ENCODE peak calls at places on chromosomes 2 and 18, in seven cellular contexts. One of them, this sample, is unnamed. For H3K36me3, the result is how much of the 10 kb centered on the place peaks cover.

GRCh38 chr2:95389256-95390119 is 13.0 kb upstream of the FAHD2A start:
- DNase-seq in MM.1S: peak
- DNase-seq in CD8-positive, alpha-beta T cell: no peak
- DNase-seq in tibial artery: peak
- DNase-seq in psoas muscle: peak
- DNase-seq in stomach: peak
- DNase-seq in esophagus squamous epithelium: no peak
- DNase-seq in this sample: peak

GRCh38 chr2:150191349-150191748 is 296.1 kb downstream of the RND3 start:
- DNase-seq in CD8-positive, alpha-beta T cell: no peak
- DNase-seq in tibial artery: no peak
- DNase-seq in stomach: no peak
- DNase-seq in esophagus squamous epithelium: no peak
- DNase-seq in MM.1S: no peak
- DNase-seq in psoas muscle: no peak
- DNase-seq in this sample: no peak

GRCh38 chr2:191150451-191151314 is at the start of gene STAT4:
- DNase-seq in tibial artery: no peak
- DNase-seq in esophagus squamous epithelium: peak
- DNase-seq in CD8-positive, alpha-beta T cell: peak
- DNase-seq in stomach: peak
- DNase-seq in psoas muscle: no peak
- DNase-seq in MM.1S: peak
- DNase-seq in this sample: no peak

GRCh38 chr18:60675801-60676200 is 303.2 kb upstream of the MC4R start:
- DNase-seq in stomach: peak
- DNase-seq in CD8-positive, alpha-beta T cell: no peak
- DNase-seq in esophagus squamous epithelium: no peak
- DNase-seq in MM.1S: no peak
- DNase-seq in tibial artery: no peak
- DNase-seq in psoas muscle: no peak
- DNase-seq in this sample: no peak

GRCh38 chr2:185291035-185291647 is 447.5 kb upstream of the FSIP2 start:
- DNase-seq in stomach: peak
- DNase-seq in tibial artery: no peak
- DNase-seq in psoas muscle: no peak
- DNase-seq in MM.1S: peak
- DNase-seq in CD8-positive, alpha-beta T cell: no peak
- DNase-seq in esophagus squamous epithelium: no peak
- DNase-seq in this sample: no peak

GRCh38 chr2:214096200-214096599 is 314.7 kb upstream of the VWC2L start:
- DNase-seq in psoas muscle: no peak
- DNase-seq in CD8-positive, alpha-beta T cell: no peak
- DNase-seq in esophagus squamous epithelium: no peak
- DNase-seq in tibial artery: no peak
- DNase-seq in stomach: no peak
- DNase-seq in MM.1S: no peak
- DNase-seq in this sample: no peak

GRCh38 chr2:19021100-19021476 is 337.3 kb downstream of the OSR1 start:
- DNase-seq in MM.1S: no peak
- DNase-seq in tibial artery: no peak
- DNase-seq in psoas muscle: no peak
- DNase-seq in esophagus squamous epithelium: no peak
- DNase-seq in stomach: no peak
- DNase-seq in CD8-positive, alpha-beta T cell: no peak
- DNase-seq in this sample: no peak

GRCh38 chr2:1809726-1810125 is 65.4 kb upstream of the PXDN start:
- DNase-seq in stomach: no peak
- DNase-seq in psoas muscle: no peak
- DNase-seq in MM.1S: no peak
- DNase-seq in tibial artery: no peak
- DNase-seq in esophagus squamous epithelium: no peak
- DNase-seq in CD8-positive, alpha-beta T cell: no peak
- DNase-seq in this sample: no peak

GRCh38 chr2:240277073-240277806 is 136.8 kb upstream of the OTOS start:
- DNase-seq in tibial artery: peak
- DNase-seq in stomach: peak
- DNase-seq in MM.1S: no peak
- DNase-seq in CD8-positive, alpha-beta T cell: no peak
- DNase-seq in esophagus squamous epithelium: no peak
- DNase-seq in psoas muscle: no peak
- DNase-seq in this sample: no peak

GRCh38 chr2:151053661-151053990 is 208.0 kb downstream of the RBM43 start:
- DNase-seq in tibial artery: no peak
- DNase-seq in psoas muscle: no peak
- DNase-seq in CD8-positive, alpha-beta T cell: no peak
- DNase-seq in stomach: no peak
- DNase-seq in esophagus squamous epithelium: no peak
- DNase-seq in MM.1S: no peak
- DNase-seq in this sample: no peak

GRCh38 chr2:191311627-191312026 is 66.4 kb downstream of the MYO1B start:
- DNase-seq in CD8-positive, alpha-beta T cell: no peak
- DNase-seq in tibial artery: no peak
- DNase-seq in esophagus squamous epithelium: no peak
- DNase-seq in psoas muscle: no peak
- DNase-seq in MM.1S: no peak
- DNase-seq in stomach: no peak
- DNase-seq in this sample: no peak

GRCh38 chr2:1628893-1629292 is 115.4 kb downstream of the PXDN start:
- DNase-seq in esophagus squamous epithelium: no peak
- DNase-seq in tibial artery: peak
- DNase-seq in MM.1S: no peak
- DNase-seq in stomach: peak
- DNase-seq in psoas muscle: no peak
- DNase-seq in CD8-positive, alpha-beta T cell: no peak
- DNase-seq in this sample: no peak

GRCh38 chr2:52659536-52659935 is 1108.1 kb upstream of the CHAC2 start:
- DNase-seq in stomach: no peak
- DNase-seq in MM.1S: no peak
- DNase-seq in psoas muscle: no peak
- DNase-seq in CD8-positive, alpha-beta T cell: no peak
- DNase-seq in esophagus squamous epithelium: no peak
- DNase-seq in tibial artery: no peak
- DNase-seq in this sample: no peak

GRCh38 chr2:188813846-188814245 is 160.3 kb upstream of the COL3A1 start:
- DNase-seq in CD8-positive, alpha-beta T cell: no peak
- DNase-seq in psoas muscle: no peak
- DNase-seq in esophagus squamous epithelium: no peak
- DNase-seq in tibial artery: no peak
- DNase-seq in stomach: no peak
- DNase-seq in MM.1S: no peak
- DNase-seq in this sample: no peak

GRCh38 chr18:61149786-61150185 is 183.4 kb upstream of the CDH20 start:
- DNase-seq in CD8-positive, alpha-beta T cell: no peak
- DNase-seq in MM.1S: no peak
- DNase-seq in tibial artery: no peak
- DNase-seq in stomach: no peak
- DNase-seq in esophagus squamous epithelium: no peak
- DNase-seq in psoas muscle: no peak
- DNase-seq in this sample: no peak

GRCh38 chr2:26940001-26940400 is 30.4 kb upstream of the MAPRE3 start:
- DNase-seq in tibial artery: no peak
- DNase-seq in esophagus squamous epithelium: no peak
- DNase-seq in psoas muscle: no peak
- DNase-seq in stomach: no peak
- DNase-seq in MM.1S: no peak
- DNase-seq in CD8-positive, alpha-beta T cell: no peak
- DNase-seq in this sample: no peak

GRCh38 chr2:169715379-169716228 is 18.0 kb upstream of the KLHL23 start:
- DNase-seq in stomach: peak
- DNase-seq in CD8-positive, alpha-beta T cell: no peak
- DNase-seq in tibial artery: no peak
- DNase-seq in psoas muscle: no peak
- DNase-seq in esophagus squamous epithelium: no peak
- DNase-seq in MM.1S: no peak
- DNase-seq in this sample: no peak

DNA sequence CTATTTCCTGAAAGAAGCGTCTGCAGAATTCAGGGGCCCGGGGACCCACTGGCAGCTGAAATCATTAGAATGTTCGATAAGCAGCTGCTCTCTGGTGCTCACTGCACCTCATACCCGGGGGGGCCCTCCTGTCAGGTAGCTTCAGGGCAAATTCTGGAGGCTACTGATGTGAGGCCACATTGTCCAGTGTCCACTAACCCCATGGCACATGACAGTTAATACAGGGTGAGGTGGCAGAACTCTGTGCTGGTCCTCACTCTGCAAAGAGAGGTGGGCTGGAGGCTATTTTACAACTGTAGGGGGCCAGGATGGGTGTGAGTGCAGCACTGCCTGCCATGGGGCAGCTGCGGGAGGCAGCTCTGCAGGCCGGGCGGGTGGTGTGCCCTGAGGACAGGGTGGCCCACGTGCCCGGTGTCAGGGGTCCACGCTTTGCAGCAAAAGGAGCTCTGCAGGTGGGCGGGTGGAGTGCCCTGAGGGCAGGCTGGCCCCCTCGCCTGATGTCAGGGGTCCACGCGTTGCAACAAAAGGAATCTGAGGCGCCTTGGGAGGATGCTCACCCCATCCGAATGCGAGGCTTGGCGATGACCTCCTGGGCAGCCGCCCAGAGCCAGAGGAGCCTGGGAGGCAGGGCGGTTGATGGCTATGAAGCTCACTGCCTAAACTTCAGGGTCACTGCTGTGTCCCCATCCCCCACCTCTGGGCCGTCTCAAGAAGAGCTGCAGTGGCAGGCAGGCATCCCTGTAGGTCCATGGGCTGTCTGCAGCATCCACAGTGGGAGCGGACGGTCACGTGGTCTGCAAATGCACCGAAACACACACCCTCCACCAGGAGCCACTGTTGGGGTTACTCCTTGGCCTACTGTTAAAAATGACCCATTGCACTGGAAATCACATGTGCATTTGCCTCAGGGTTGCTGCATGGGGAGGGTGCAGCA is 207.0 kb upstream of the SALL3 start:
- DNase-seq in tibial artery: no peak
- DNase-seq in esophagus squamous epithelium: no peak
- DNase-seq in psoas muscle: no peak
- DNase-seq in MM.1S: no peak
- DNase-seq in stomach: peak
- DNase-seq in CD8-positive, alpha-beta T cell: no peak
- DNase-seq in this sample: no peak
- TF ChIP-seq CTCF in tibial artery: no peak
- TF ChIP-seq CTCF in esophagus squamous epithelium: no peak
- TF ChIP-seq CTCF in psoas muscle: no peak
- TF ChIP-seq CTCF in MM.1S: no peak
- TF ChIP-seq CTCF in stomach: no peak
- TF ChIP-seq CTCF in CD8-positive, alpha-beta T cell: no peak
- TF ChIP-seq CTCF in this sample: no peak

GRCh38 chr18:51069885-51070284 is 39.9 kb downstream of the SMAD4 start:
- DNase-seq in psoas muscle: no peak
- DNase-seq in stomach: no peak
- DNase-seq in tibial artery: no peak
- DNase-seq in MM.1S: no peak
- DNase-seq in esophagus squamous epithelium: no peak
- DNase-seq in CD8-positive, alpha-beta T cell: no peak
- DNase-seq in this sample: no peak

GRCh38 chr18:51064256-51064655 is 34.2 kb downstream of the SMAD4 start:
- DNase-seq in psoas muscle: no peak
- DNase-seq in tibial artery: no peak
- DNase-seq in CD8-positive, alpha-beta T cell: no peak
- DNase-seq in stomach: no peak
- DNase-seq in MM.1S: no peak
- DNase-seq in esophagus squamous epithelium: no peak
- DNase-seq in this sample: no peak

GRCh38 chr18:51070545-51070944 is 40.5 kb downstream of the SMAD4 start:
- DNase-seq in stomach: no peak
- DNase-seq in CD8-positive, alpha-beta T cell: no peak
- DNase-seq in MM.1S: no peak
- DNase-seq in tibial artery: no peak
- DNase-seq in esophagus squamous epithelium: no peak
- DNase-seq in psoas muscle: no peak
- DNase-seq in this sample: no peak

GRCh38 chr18:51066273-51066672 is 36.3 kb downstream of the SMAD4 start:
- DNase-seq in tibial artery: no peak
- DNase-seq in CD8-positive, alpha-beta T cell: no peak
- DNase-seq in psoas muscle: no peak
- DNase-seq in esophagus squamous epithelium: no peak
- DNase-seq in MM.1S: no peak
- DNase-seq in stomach: no peak
- DNase-seq in this sample: no peak

GRCh38 chr18:51068111-51068510 is 38.1 kb downstream of the SMAD4 start:
- DNase-seq in MM.1S: no peak
- DNase-seq in psoas muscle: no peak
- DNase-seq in tibial artery: no peak
- DNase-seq in CD8-positive, alpha-beta T cell: no peak
- DNase-seq in esophagus squamous epithelium: no peak
- DNase-seq in stomach: no peak
- DNase-seq in this sample: no peak
- H3K36me3 ChIP-seq in MM.1S: under half
- H3K36me3 ChIP-seq in psoas muscle: under half
- H3K36me3 ChIP-seq in tibial artery: under half
- H3K36me3 ChIP-seq in CD8-positive, alpha-beta T cell: under half
- H3K36me3 ChIP-seq in esophagus squamous epithelium: under half
- H3K36me3 ChIP-seq in stomach: half or more
- H3K36me3 ChIP-seq in this sample: half or more

DNA sequence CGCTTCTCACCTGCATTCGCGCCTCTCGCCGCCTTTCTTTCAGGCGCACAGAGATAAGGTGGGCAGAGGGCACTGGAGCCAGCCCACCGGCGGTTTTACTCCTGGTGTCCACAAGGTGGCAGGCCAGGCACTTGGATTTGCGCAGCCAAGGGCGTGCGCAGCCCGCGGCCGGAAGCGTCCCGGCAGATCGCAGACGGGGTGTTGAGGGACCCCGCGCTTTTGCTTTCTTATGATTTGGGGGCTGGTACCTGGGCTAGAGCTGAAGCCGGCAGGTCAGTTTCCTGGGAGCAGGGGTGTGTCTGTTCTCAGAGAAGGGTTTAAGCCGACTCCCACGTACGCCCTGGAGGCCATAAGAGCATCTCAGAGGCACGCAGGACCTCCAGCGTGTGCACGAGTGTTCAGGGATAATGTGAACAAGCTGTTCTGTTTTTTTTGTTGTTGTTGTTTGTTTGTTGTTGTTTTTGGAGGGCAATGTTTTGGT is 305.6 kb upstream of the CXCR4 start:
- DNase-seq in tibial artery: peak
- DNase-seq in stomach: peak
- DNase-seq in MM.1S: peak
- DNase-seq in CD8-positive, alpha-beta T cell: peak
- DNase-seq in esophagus squamous epithelium: no peak
- DNase-seq in psoas muscle: peak
- DNase-seq in this sample: peak
- H3K4me3 ChIP-seq in tibial artery: peak
- H3K4me3 ChIP-seq in stomach: peak
- H3K4me3 ChIP-seq in MM.1S: peak
- H3K4me3 ChIP-seq in CD8-positive, alpha-beta T cell: peak
- H3K4me3 ChIP-seq in esophagus squamous epithelium: peak
- H3K4me3 ChIP-seq in psoas muscle: peak
- H3K4me3 ChIP-seq in this sample: peak

DNA sequence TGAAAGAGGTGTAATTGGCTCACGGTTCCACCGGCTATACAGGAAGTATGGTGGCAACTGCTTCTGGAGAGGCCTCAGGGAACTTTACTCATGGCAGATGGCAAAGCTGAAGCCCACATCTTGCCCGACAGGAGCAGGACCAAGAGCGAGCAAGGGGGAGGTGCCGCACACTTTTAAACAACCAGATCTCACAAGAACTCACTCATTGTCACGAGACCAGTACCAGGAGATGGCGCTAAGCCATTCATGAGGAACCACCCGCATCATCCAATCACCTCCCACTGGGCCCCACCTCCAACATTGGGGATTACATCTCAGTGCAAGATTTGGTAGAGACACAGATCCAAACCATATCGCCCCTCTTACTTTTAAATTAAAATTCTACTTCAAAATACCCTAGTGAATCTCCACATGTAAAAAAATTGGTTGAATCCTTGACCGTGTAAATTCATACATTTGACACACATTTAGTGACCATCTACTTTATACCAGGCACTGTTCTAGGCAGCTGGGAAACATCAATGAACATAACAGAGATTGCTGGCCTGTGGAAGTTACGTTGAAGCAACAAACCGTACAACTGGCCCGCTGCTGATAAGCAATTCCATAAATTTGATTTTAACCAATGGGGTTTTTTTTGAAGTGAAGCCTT is 87.6 kb downstream of the ALPK2 start:
- DNase-seq in CD8-positive, alpha-beta T cell: no peak
- DNase-seq in stomach: no peak
- DNase-seq in psoas muscle: no peak
- DNase-seq in MM.1S: peak
- DNase-seq in esophagus squamous epithelium: no peak
- DNase-seq in tibial artery: no peak
- DNase-seq in this sample: no peak
- TF ChIP-seq CTCF in CD8-positive, alpha-beta T cell: no peak
- TF ChIP-seq CTCF in stomach: no peak
- TF ChIP-seq CTCF in psoas muscle: peak
- TF ChIP-seq CTCF in MM.1S: peak
- TF ChIP-seq CTCF in esophagus squamous epithelium: no peak
- TF ChIP-seq CTCF in tibial artery: no peak
- TF ChIP-seq CTCF in this sample: peak